ENCODE peak calls at places on chromosomes 5 and 9, in four cellular contexts. One of them, this sample, is unnamed.

GRCh38 chr5:180599981-180600553 is 8.8 kb upstream of the SCGB3A1 start:
- DNase-seq in mesendoderm: no peak
- DNase-seq in foreskin melanocyte: no peak
- DNase-seq in osteocyte: peak; percentile 79
- DNase-seq in this sample: no peak

GRCh38 chr5:127068771-127069330 is 4.5 kb downstream of the C5orf63 start:
- DNase-seq in mesendoderm: no peak
- DNase-seq in foreskin melanocyte: no peak
- DNase-seq in osteocyte: no peak
- DNase-seq in this sample: no peak

GRCh38 chr9:77597057-77597456 is 51.1 kb downstream of the GNA14 start:
- DNase-seq in mesendoderm: no peak
- DNase-seq in foreskin melanocyte: no peak
- DNase-seq in osteocyte: no peak
- DNase-seq in this sample: no peak

GRCh38 chr9:131100445-131100844 is 4.1 kb downstream of the AIF1L start:
- DNase-seq in mesendoderm: peak; percentile 44
- DNase-seq in foreskin melanocyte: no peak
- DNase-seq in osteocyte: no peak
- DNase-seq in this sample: no peak

GRCh38 chr5:144581044-144581443 is 410.4 kb downstream of the KCTD16 start:
- DNase-seq in mesendoderm: no peak
- DNase-seq in foreskin melanocyte: no peak
- DNase-seq in osteocyte: no peak
- DNase-seq in this sample: no peak

GRCh38 chr5:78002690-78003089 is 226.6 kb upstream of the TBCA start:
- DNase-seq in mesendoderm: no peak
- DNase-seq in foreskin melanocyte: no peak
- DNase-seq in osteocyte: no peak
- DNase-seq in this sample: no peak

GRCh38 chr9:114394523-114395193 is 6.9 kb upstream of the AKNA start:
- DNase-seq in mesendoderm: no peak
- DNase-seq in foreskin melanocyte: no peak
- DNase-seq in osteocyte: no peak
- DNase-seq in this sample: no peak

GRCh38 chr5:132748522-132749000 is 1.3 kb downstream of the CCNI2 start:
- DNase-seq in mesendoderm: no peak
- DNase-seq in foreskin melanocyte: no peak
- DNase-seq in osteocyte: no peak
- DNase-seq in this sample: no peak

GRCh38 chr5:169024426-169024825 is 276.5 kb downstream of the SLIT3 start:
- DNase-seq in mesendoderm: no peak
- DNase-seq in foreskin melanocyte: no peak
- DNase-seq in osteocyte: no peak
- DNase-seq in this sample: no peak

GRCh38 chr9:105425817-105426433 is 21.9 kb upstream of the FSD1L start:
- DNase-seq in mesendoderm: no peak
- DNase-seq in foreskin melanocyte: no peak
- DNase-seq in osteocyte: no peak
- DNase-seq in this sample: no peak

GRCh38 chr5:174556756-174557155 is 167.6 kb upstream of the MSX2 start:
- DNase-seq in mesendoderm: no peak
- DNase-seq in foreskin melanocyte: no peak
- DNase-seq in osteocyte: no peak
- DNase-seq in this sample: no peak

GRCh38 chr9:121914604-121915303 is 178.4 kb downstream of the TTLL11 start:
- DNase-seq in mesendoderm: no peak
- DNase-seq in foreskin melanocyte: no peak
- DNase-seq in osteocyte: no peak
- DNase-seq in this sample: no peak

This sample was measured in nucleus accumbens.